ENCODE peak calls at places on chromosome 22, in four cellular contexts. T is A549, O is transverse colon, B is suprapubic skin. U is an unnamed sample.

GRCh38 chr22:22349455-22349836 is 104.9 kb downstream of the VPREB1 start:
- DNase-seq in T (no peak), B (no peak), O (no peak), U (no peak)

GRCh38 chr22:49823289-49824045 is 4.2 kb downstream of the BRD1 start:
- DNase-seq in B (no peak), T (no peak), O (no peak), U (no peak)

GRCh38 chr22:23376256-23376655 is 195.9 kb downstream of the BCR start:
- DNase-seq in T (peak; percentile 41), B (peak; percentile 34), O (peak; percentile 55), U (no peak)

GRCh38 chr22:21444701-21445436 is 22.3 kb upstream of the TMEM191C start:
- DNase-seq in B (peak; percentile 57), O (no peak), T (no peak), U (no peak)

GRCh38 chr22:24190566-24191208 is 9.4 kb downstream of the SUSD2 start:
- DNase-seq in O (no peak), T (no peak), B (peak; percentile 62), U (no peak)

GRCh38 chr22:23565288-23565941 is 14.7 kb downstream of the IGLL1 start:
- DNase-seq in O (peak; percentile 27), B (peak; percentile 54), T (peak; percentile 22), U (no peak)

GRCh38 chr22:27004434-27004833 is 347.0 kb downstream of the MIAT start:
- DNase-seq in B (no peak), T (no peak), O (no peak), U (no peak)

GRCh38 chr22:48793949-48794348 is 1033.7 kb downstream of the BRD1 start:
- DNase-seq in B (no peak), O (no peak), T (no peak), U (no peak)

GRCh38 chr22:49720279-49720959 is 107.3 kb downstream of the BRD1 start:
- DNase-seq in O (no peak), T (no peak), B (no peak), U (no peak)

GRCh38 chr22:20956258-20957117 is 10.6 kb upstream of the AIFM3 start:
- DNase-seq in T (peak; percentile 75), B (no peak), O (peak; percentile 87), U (no peak)

GRCh38 chr22:26429458-26430238 is 588 bp downstream of the ASPHD2 start:
- DNase-seq in O (no peak), B (no peak), T (no peak), U (no peak)

GRCh38 chr22:23396362-23397007 is 183.6 kb downstream of the IGLL1 start:
- DNase-seq in O (no peak), T (no peak), B (peak; percentile 48), U (no peak)

GRCh38 chr22:40620464-40621046 is 16.0 kb downstream of the MRTFA start:
- DNase-seq in B (no peak), T (peak; percentile 29), O (no peak), U (no peak)

GRCh38 chr22:32389685-32390084 is 22.4 kb downstream of the RTCB start:
- DNase-seq in O (no peak), B (no peak), T (peak; percentile 12), U (no peak)

GRCh38 chr22:49056301-49056700 is 771.4 kb downstream of the BRD1 start:
- DNase-seq in O (no peak), T (no peak), B (no peak), U (no peak)

GRCh38 chr22:27115816-27116256 is 458.4 kb downstream of the MIAT start:
- DNase-seq in O (no peak), B (no peak), T (peak; percentile 92), U (no peak)

GRCh38 chr22:17083811-17084540 is 824 bp upstream of the IL17RA start:
- DNase-seq in T (no peak), O (no peak), B (peak; percentile 71), U (no peak)

GRCh38 chr22:33605686-33606085 is 314.6 kb downstream of the LARGE1 start:
- DNase-seq in O (no peak), B (no peak), T (no peak), U (no peak)

GRCh38 chr22:46381142-46381541 is 45.6 kb downstream of the TRMU start:
- DNase-seq in B (no peak), O (no peak), T (peak; percentile 61), U (no peak)

GRCh38 chr22:27111796-27112195 is 454.4 kb downstream of the MIAT start:
- DNase-seq in B (no peak), T (no peak), O (no peak), U (no peak)

GRCh38 chr22:27573280-27573711 is 228.3 kb downstream of the MN1 start:
- DNase-seq in B (no peak), O (no peak), T (no peak), U (no peak)

GRCh38 chr22:45877651-45878050 is 99.3 kb downstream of the WNT7B start:
- DNase-seq in B (peak; percentile 39), T (no peak), O (no peak), U (peak; percentile 9)

GRCh38 chr22:17012267-17012666 is 4.2 kb upstream of the GAB4 start:
- DNase-seq in B (no peak), T (no peak), O (no peak), U (no peak)

GRCh38 chr22:45450931-45451651 is 37.6 kb downstream of the RIBC2 start:
- DNase-seq in T (no peak), B (no peak), O (no peak), U (no peak)

GRCh38 chr22:40728731-40729189 is 49.5 kb downstream of the MCHR1 start:
- DNase-seq in O (peak; percentile 54), B (no peak), T (no peak), U (no peak)

GRCh38 chr22:27135582-27135981 is 478.2 kb downstream of the MIAT start:
- DNase-seq in O (no peak), B (no peak), T (peak; percentile 78), U (no peak)

GRCh38 chr22:30079952-30080533 is at the start of gene HORMAD2:
- DNase-seq in O (peak; percentile 31), B (peak; percentile 62), T (no peak), U (no peak)

GRCh38 chr22:23220485-23221350 is 40.4 kb downstream of the BCR start:
- DNase-seq in T (no peak), O (peak; percentile 41), B (no peak), U (no peak)

GRCh38 chr22:22857607-22858558 is 29.7 kb upstream of the IGLL5 start:
- DNase-seq in T (no peak), O (no peak), B (no peak), U (no peak)

GRCh38 chr22:44026066-44026629 is 2.0 kb downstream of the PARVB start:
- DNase-seq in B (no peak), O (no peak), T (no peak), U (no peak)

GRCh38 chr22:44028091-44028490 is 4.0 kb downstream of the PARVB start:
- DNase-seq in B (no peak), O (no peak), T (no peak), U (no peak)

GRCh38 chr22:44029069-44029468 is 5.0 kb downstream of the PARVB start:
- DNase-seq in T (no peak), B (no peak), O (no peak), U (no peak)

GRCh38 chr22:44025171-44026065 is 1.3 kb downstream of the PARVB start:
- DNase-seq in B (peak; percentile 76), O (peak; percentile 83), T (no peak), U (peak; percentile 40)

GRCh38 chr22:44026630-44027511 is 2.8 kb downstream of the PARVB start:
- DNase-seq in B (peak; percentile 94), T (no peak), O (peak; percentile 87), U (peak; percentile 50)
- H3K4me3 ChIP-seq in B (peak overlapping the region; percentile 68), T (no peak overlapping the region), O (no peak overlapping the region), U (no peak overlapping the region)

GRCh38 chr22:39299829-39300178 is 19.6 kb downstream of the RPL3 start:
- DNase-seq in B (no peak), T (peak; percentile 64), O (peak; percentile 25), U (peak; percentile 46)
- TF ChIP-seq EP300 in B (no peak), T (no peak), O (no peak), U (no peak)

GRCh38 chr22:19103881-19104821 is 18.1 kb downstream of the DGCR2 start:
- DNase-seq in O (no peak), B (no peak), T (no peak), U (no peak)

GRCh38 chr22:19107730-19108074 is 14.5 kb downstream of the DGCR2 start:
- DNase-seq in O (no peak), T (no peak), B (no peak), U (no peak)

GRCh38 chr22:19106886-19107729 is 15.1 kb downstream of the DGCR2 start:
- DNase-seq in B (no peak), O (no peak), T (no peak), U (no peak)

GRCh38 chr22:19105456-19105855 is 16.8 kb downstream of the DGCR2 start:
- DNase-seq in T (no peak), B (no peak), O (no peak), U (no peak)

GRCh38 chr22:19105867-19106802 is 16.1 kb downstream of the DGCR2 start:
- DNase-seq in B (no peak), O (no peak), T (no peak), U (no peak)
- H3K27ac ChIP-seq in B (no peak overlapping the region), O (no peak overlapping the region), T (no peak overlapping the region), U (no peak overlapping the region)

GRCh38 chr22:28771195-28771791 is 1.2 kb upstream of the CCDC117 start:
- DNase-seq in T (peak; percentile 23), O (no peak), B (no peak), U (no peak)

GRCh38 chr22:28774378-28774777 is 1.9 kb downstream of the CCDC117 start:
- DNase-seq in O (no peak), B (no peak), T (no peak), U (no peak)

GRCh38 chr22:28773461-28773867 is 969 bp downstream of the CCDC117 start:
- DNase-seq in T (no peak), O (no peak), B (no peak), U (no peak)

GRCh38 chr22:28769394-28770085 is 3.0 kb upstream of the CCDC117 start:
- DNase-seq in T (no peak), B (no peak), O (no peak), U (no peak)

GRCh38 chr22:28772633-28773460 is at the start of gene CCDC117:
- DNase-seq in T (peak; percentile 94), B (peak; percentile 97), O (peak; percentile 96), U (peak; percentile 96)
- H3K4me3 ChIP-seq in T (peak within 1 kb of the TSS; percentile 84), B (peak within 1 kb of the TSS; percentile 95), O (peak within 1 kb of the TSS; percentile 91), U (peak within 1 kb of the TSS; percentile 66)

DNA sequence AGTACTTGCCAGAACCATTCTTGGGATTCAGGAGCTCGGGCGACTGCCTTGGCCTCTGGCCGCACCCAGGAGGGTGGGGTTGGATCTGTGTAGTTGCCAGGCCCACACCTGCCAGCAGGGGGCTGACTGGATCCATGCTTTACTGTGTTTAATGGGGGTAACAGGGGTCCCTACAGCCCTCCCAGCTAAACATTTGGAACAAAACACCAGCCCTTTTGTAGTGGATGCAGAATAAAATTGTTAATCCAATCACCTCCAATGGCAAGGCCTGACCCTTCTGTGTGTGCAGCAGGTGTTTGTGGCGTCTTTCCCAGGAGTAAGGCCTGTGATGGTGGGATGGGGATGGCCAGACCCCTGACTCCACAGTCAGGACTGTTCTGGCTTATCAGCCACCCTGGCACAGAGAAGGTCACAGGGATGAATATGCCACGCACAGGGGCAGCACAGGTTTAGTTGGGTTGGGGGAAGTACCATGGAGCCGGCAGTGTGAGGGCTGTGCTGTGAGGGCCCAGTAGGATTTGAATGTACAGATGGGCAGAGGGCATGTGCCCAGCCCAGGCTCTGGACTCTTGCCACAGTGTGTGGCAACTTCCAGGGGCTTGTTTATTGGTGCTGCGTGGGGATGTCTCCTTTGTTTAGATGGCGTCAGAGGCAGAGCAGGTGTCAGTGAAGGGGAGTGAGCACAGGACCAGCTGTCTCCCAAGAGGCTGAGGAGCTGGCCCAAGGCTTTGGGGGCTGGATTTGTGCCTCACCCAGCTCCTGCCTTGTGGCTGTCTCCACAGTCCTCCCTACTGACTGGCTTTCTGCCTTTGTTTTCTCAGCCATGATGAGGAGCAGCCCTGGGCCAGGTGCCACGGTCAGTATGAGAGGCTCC is 22.2 kb downstream of the SUN2 start:
- DNase-seq in T (peak; percentile 29), O (peak; percentile 70), B (no peak), U (peak; percentile 53)
- TF ChIP-seq EP300 in T (no peak), O (peak; percentile 41), B (no peak), U (peak; percentile 13)